ENCODE peak calls at places on chromosomes 5 and 9, in five cellular contexts. U is tibial artery; S is heart left ventricle; E is Jurkat, Clone E6-1; R is HFF-Myc. G is an unnamed sample.

GRCh38 chr9:13110766-13111400 is 168.6 kb downstream of the MPDZ start:
- DNase-seq in E (no peak), U (peak; percentile 78), S (peak; percentile 46), R (no peak), G (peak; percentile 52)

GRCh38 chr5:71924980-71925379 is 182.3 kb upstream of the MAP1B start:
- DNase-seq in S (no peak), R (no peak), U (no peak), E (no peak), G (no peak)

GRCh38 chr9:136312436-136312835 is 8.5 kb upstream of the CCDC187 start:
- DNase-seq in S (no peak), E (no peak), R (no peak), U (no peak), G (peak; percentile 76)

GRCh38 chr5:37272564-37272963 is 23.4 kb upstream of the CPLANE1 start:
- DNase-seq in E (no peak), R (no peak), S (no peak), U (no peak), G (no peak)

GRCh38 chr9:132878695-132879064 is at the start of gene SPACA9:
- DNase-seq in U (peak; percentile 85), S (peak; percentile 74), R (no peak), E (no peak), G (peak; percentile 84)

GRCh38 chr5:38905516-38905915 is 59.7 kb downstream of the OSMR start:
- DNase-seq in E (no peak), R (no peak), U (no peak), S (no peak), G (no peak)

GRCh38 chr9:84668204-84669007 is 1.1 kb upstream of the NTRK2 start:
- DNase-seq in S (peak; percentile 65), U (peak; percentile 88), E (peak; percentile 1), R (peak; percentile 15), G (peak; percentile 75)

GRCh38 chr9:120544441-120544840 is 35.5 kb downstream of the CDK5RAP2 start:
- DNase-seq in S (no peak), U (no peak), R (no peak), E (no peak), G (no peak)

GRCh38 chr9:9747787-9748186 is 865.0 kb downstream of the PTPRD start:
- DNase-seq in S (no peak), R (no peak), E (no peak), U (no peak), G (no peak)

GRCh38 chr5:20555034-20555433 is 567.0 kb upstream of the CDH18 start:
- DNase-seq in R (no peak), U (no peak), S (no peak), E (no peak), G (no peak)

GRCh38 chr5:850511-851006 is at the start of gene ZDHHC11:
- DNase-seq in E (no peak), U (peak; percentile 63), R (no peak), S (peak; percentile 65), G (peak; percentile 9)
- H3K4me3 ChIP-seq in E (no peak within 1 kb of the TSS), U (peak within 1 kb of the TSS; percentile 9), R (no peak within 1 kb of the TSS), S (peak within 1 kb of the TSS; percentile 37), G (no peak within 1 kb of the TSS)

GRCh38 chr5:54663876-54664275 is 146.3 kb downstream of the SNX18 start:
- DNase-seq in E (no peak), R (no peak), S (peak; percentile 49), U (peak; percentile 86), G (peak; percentile 48)
- H3K4me3 ChIP-seq in E (no peak overlapping the region), R (no peak overlapping the region), S (no peak overlapping the region), U (no peak overlapping the region), G (no peak overlapping the region)

DNA sequence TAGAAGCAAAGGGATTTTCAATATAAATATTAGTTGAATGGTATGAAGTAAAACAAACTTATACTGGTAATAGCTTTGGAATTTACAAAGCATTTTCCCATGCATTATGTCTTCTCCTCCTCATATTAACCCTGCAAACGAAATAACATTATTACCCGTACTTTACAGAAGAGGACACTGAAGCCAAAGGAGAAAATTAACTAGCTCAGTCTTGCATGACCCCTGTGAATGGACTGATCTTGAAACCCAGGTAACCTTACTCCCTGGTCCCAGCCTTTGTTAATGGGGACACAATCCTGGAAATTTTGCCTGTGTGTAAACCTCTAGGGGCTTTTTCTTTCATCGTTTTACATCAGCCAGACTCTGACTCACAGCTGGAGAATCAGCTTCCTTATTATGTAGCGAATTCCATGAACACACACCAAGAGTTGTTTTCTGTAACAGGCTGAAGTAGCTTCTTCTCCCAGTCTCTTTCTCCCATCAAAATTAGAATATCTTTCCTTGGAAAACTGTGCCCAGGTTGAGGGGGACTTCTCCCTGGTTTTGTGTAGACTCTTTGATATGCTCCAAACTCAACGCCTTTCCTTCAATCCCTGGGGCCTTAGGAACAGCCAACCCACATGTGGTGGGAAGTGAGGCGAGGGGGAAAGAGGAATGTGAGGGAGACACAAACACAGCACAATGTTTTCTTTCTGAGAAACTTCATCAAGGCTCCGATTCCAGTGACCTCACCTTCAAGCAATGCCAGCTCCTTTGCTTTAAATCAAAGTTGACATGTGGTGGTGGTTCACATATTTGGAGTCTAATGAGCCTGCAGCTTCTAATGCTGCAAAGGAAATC is 480.9 kb upstream of the PAPPA start:
- DNase-seq in S (peak; percentile 30), R (peak; percentile 84), E (no peak), U (no peak), G (no peak)
- H3K4me3 ChIP-seq in S (no peak overlapping the region), R (peak overlapping the region; percentile 17), E (no peak overlapping the region), U (no peak overlapping the region), G (no peak overlapping the region)

GRCh38 chr9:37327553-37327952 is 94.9 kb upstream of the GRHPR start:
- DNase-seq in R (no peak), E (no peak), U (no peak), S (no peak), G (no peak)

GRCh38 chr9:37324691-37325490 is 97.6 kb upstream of the GRHPR start:
- DNase-seq in U (no peak), E (no peak), R (no peak), S (no peak), G (no peak)

GRCh38 chr9:37328561-37329227 is 93.8 kb upstream of the GRHPR start:
- DNase-seq in U (no peak), S (no peak), E (no peak), R (no peak), G (no peak)

GRCh38 chr9:37325778-37326177 is 96.7 kb upstream of the GRHPR start:
- DNase-seq in R (no peak), E (no peak), U (no peak), S (no peak), G (no peak)

GRCh38 chr9:37324261-37324683 is 98.2 kb upstream of the GRHPR start:
- DNase-seq in U (no peak), S (no peak), E (no peak), R (no peak), G (no peak)
- H3K4me3 ChIP-seq in U (no peak overlapping the region), S (no peak overlapping the region), E (no peak overlapping the region), R (no peak overlapping the region), G (no peak overlapping the region)

GRCh38 chr9:29211003-29211584 is 1637.8 kb upstream of the C9orf72 start:
- DNase-seq in E (no peak), R (no peak), U (no peak), S (no peak), G (no peak)
- H3K4me3 ChIP-seq in E (no peak overlapping the region), R (no peak overlapping the region), U (no peak overlapping the region), S (no peak overlapping the region), G (peak overlapping the region; percentile 49)

GRCh38 chr5:120464627-120465280 is 654 bp downstream of the PRR16 start:
- DNase-seq in S (peak; percentile 71), E (no peak), R (no peak), U (peak; percentile 78), G (peak; percentile 31)
- H3K4me3 ChIP-seq in S (peak overlapping the region; percentile 83), E (no peak overlapping the region), R (peak overlapping the region; percentile 81), U (peak overlapping the region; percentile 64), G (peak overlapping the region; percentile 68)